ENCODE peak calls at places on chromosomes 7 and 10, in seven cellular contexts. S, Q, T, C, D, O and A are unnamed samples.

GRCh38 chr10:13706175-13706574 is 119.4 kb downstream of the PRPF18 start:
- DNase-seq in T (no peak), Q (no peak), D (no peak), S (no peak), C (no peak), O (no peak), A (no peak)

GRCh38 chr10:92110039-92110794 is 180.7 kb downstream of the CPEB3 start:
- DNase-seq in O (no peak), S (no peak), D (no peak), Q (peak), C (no peak), T (no peak), A (no peak)

GRCh38 chr7:159091480-159092475 is 52.9 kb downstream of the VIPR2 start:
- DNase-seq in Q (no peak), S (no peak), O (no peak), D (no peak), C (no peak), T (no peak), A (no peak)

GRCh38 chr10:93376372-93377296 is 105.5 kb downstream of the MYOF start:
- DNase-seq in O (peak), Q (peak), C (peak), T (peak), S (peak), D (peak), A (peak)

GRCh38 chr10:99280472-99280871 is 44.8 kb upstream of the HPSE2 start:
- DNase-seq in T (no peak), S (no peak), Q (peak), D (no peak), O (no peak), C (no peak), A (no peak)

GRCh38 chr7:31874631-31875374 is 187.8 kb downstream of the PPP1R17 start:
- DNase-seq in S (no peak), O (no peak), T (no peak), Q (no peak), C (no peak), D (no peak), A (no peak)

GRCh38 chr10:69220041-69220451 is at the start of gene HKDC1:
- DNase-seq in S (no peak), Q (no peak), O (peak), C (no peak), D (no peak), T (no peak), A (no peak)

GRCh38 chr10:117830832-117831231 is 215.9 kb downstream of the RAB11FIP2 start:
- DNase-seq in S (no peak), Q (no peak), T (no peak), D (no peak), O (no peak), C (no peak), A (peak)

GRCh38 chr7:157554393-157555238 is 217.8 kb downstream of the DNAJB6 start:
- DNase-seq in O (no peak), D (no peak), S (no peak), C (no peak), Q (no peak), T (no peak), A (no peak)

GRCh38 chr7:108071551-108071950 is 58.6 kb downstream of the LAMB4 start:
- DNase-seq in T (no peak), D (no peak), O (no peak), Q (no peak), S (no peak), C (no peak), A (no peak)

GRCh38 chr10:26627320-26627719 is 70.2 kb upstream of the PDSS1 start:
- DNase-seq in C (no peak), O (no peak), Q (peak), D (no peak), T (no peak), S (no peak), A (no peak)

GRCh38 chr7:36216063-36216684 is 63.1 kb downstream of the EEPD1 start:
- DNase-seq in S (no peak), O (no peak), T (no peak), C (no peak), D (no peak), Q (peak), A (no peak)

GRCh38 chr10:6494934-6495592 is 85.0 kb downstream of the PRKCQ start:
- DNase-seq in D (no peak), Q (no peak), O (no peak), C (no peak), S (peak), T (no peak), A (peak)

GRCh38 chr10:113071446-113071845 is 121.4 kb downstream of the TCF7L2 start:
- DNase-seq in C (no peak), Q (no peak), O (no peak), T (no peak), S (no peak), D (peak), A (no peak)

GRCh38 chr10:4355346-4355745 is 470.7 kb upstream of the AKR1E2 start:
- DNase-seq in D (no peak), Q (no peak), C (no peak), T (no peak), O (peak), S (no peak), A (no peak)

GRCh38 chr7:151695856-151696555 is 176.3 kb upstream of the RHEB start:
- DNase-seq in C (peak), O (no peak), T (no peak), D (no peak), Q (no peak), S (no peak), A (no peak)

GRCh38 chr10:34446046-34446445 is 369.1 kb downstream of the PARD3 start:
- DNase-seq in C (no peak), D (no peak), Q (no peak), O (peak), T (no peak), S (no peak), A (no peak)

GRCh38 chr7:81715984-81716588 is 53.8 kb downstream of the HGF start:
- DNase-seq in S (no peak), D (no peak), Q (peak), T (peak), C (peak), O (peak), A (no peak)

GRCh38 chr10:61923210-61924024 is 21.9 kb downstream of the ARID5B start:
- DNase-seq in S (no peak), D (no peak), T (no peak), Q (peak), O (no peak), C (no peak), A (no peak)

GRCh38 chr7:100087055-100087750 is 1.6 kb upstream of the COPS6 start:
- DNase-seq in D (no peak), C (peak), S (no peak), Q (peak), T (no peak), O (no peak), A (no peak)

GRCh38 chr10:77669892-77670291 is 32.3 kb upstream of the KCNMA1 start:
- DNase-seq in C (no peak), D (no peak), T (no peak), Q (peak), O (no peak), S (no peak), A (no peak)

GRCh38 chr10:97428572-97428981 is 2.6 kb downstream of the PGAM1 start:
- DNase-seq in C (no peak), S (no peak), O (no peak), T (no peak), Q (peak), D (no peak), A (no peak)

GRCh38 chr7:87448427-87448826 is 27.1 kb downstream of the ABCB4 start:
- DNase-seq in O (no peak), C (no peak), D (no peak), Q (no peak), S (no peak), T (no peak), A (no peak)

GRCh38 chr7:151837285-151838042 is 39.5 kb downstream of the PRKAG2 start:
- DNase-seq in O (no peak), D (no peak), S (no peak), C (no peak), Q (no peak), T (no peak), A (no peak)

GRCh38 chr7:105745681-105746330 is 130.6 kb downstream of the ATXN7L1 start:
- DNase-seq in O (no peak), Q (no peak), D (no peak), S (no peak), T (no peak), C (no peak), A (no peak)

GRCh38 chr7:22942191-22942590 is 71.7 kb downstream of the HYCC1 start:
- DNase-seq in C (no peak), T (no peak), D (no peak), Q (no peak), S (no peak), O (no peak), A (no peak)

GRCh38 chr10:2978111-2978510 is 89.2 kb upstream of the PFKP start:
- DNase-seq in O (peak), Q (peak), D (no peak), T (peak), S (no peak), C (peak), A (peak)

GRCh38 chr7:124009321-124009720 is 23.5 kb downstream of the TMEM229A start:
- DNase-seq in T (no peak), C (no peak), S (no peak), Q (no peak), D (no peak), O (no peak), A (no peak)

GRCh38 chr7:27194641-27195379 is 5.1 kb downstream of the HOXA13 start:
- DNase-seq in S (no peak), D (no peak), O (peak), Q (peak), C (no peak), T (no peak), A (no peak)

GRCh38 chr10:42986618-42987017 is 90.3 kb upstream of the RET start:
- DNase-seq in Q (peak), D (no peak), S (no peak), O (no peak), C (no peak), T (no peak), A (no peak)

GRCh38 chr10:116221053-116221452 is 52.0 kb downstream of the GFRA1 start:
- DNase-seq in T (no peak), S (no peak), O (no peak), Q (no peak), D (no peak), C (no peak), A (no peak)

GRCh38 chr7:109261781-109262180 is 692.1 kb downstream of the DNAJB9 start:
- DNase-seq in T (no peak), D (no peak), O (no peak), C (no peak), S (no peak), Q (no peak), A (no peak)

GRCh38 chr10:9302142-9302746 is 1247.8 kb downstream of the GATA3 start:
- DNase-seq in C (peak), D (no peak), T (no peak), Q (peak), S (no peak), O (peak), A (peak)

GRCh38 chr10:61970182-61971015 is 68.9 kb downstream of the ARID5B start:
- DNase-seq in C (no peak), D (no peak), S (no peak), T (no peak), Q (peak), O (no peak), A (no peak)

GRCh38 chr10:29681700-29682444 is 47.1 kb upstream of the SVIL start:
- DNase-seq in D (no peak), T (no peak), C (no peak), Q (no peak), O (no peak), S (peak), A (peak)

GRCh38 chr10:498760-499435 is 190.6 kb downstream of the DIP2C start:
- DNase-seq in C (no peak), S (no peak), D (no peak), T (no peak), Q (no peak), O (no peak), A (no peak)

GRCh38 chr10:35236739-35237138 is 99.6 kb upstream of the CCNY start:
- DNase-seq in D (no peak), Q (peak), C (no peak), S (no peak), T (no peak), O (peak), A (no peak)

GRCh38 chr10:84214612-84215235 is 10.6 kb downstream of the LRIT2 start:
- DNase-seq in D (no peak), Q (peak), T (no peak), O (peak), C (no peak), S (no peak), A (no peak)

GRCh38 chr10:4331150-4331549 is 494.9 kb upstream of the AKR1E2 start:
- DNase-seq in C (no peak), Q (peak), T (no peak), D (no peak), S (no peak), O (peak), A (no peak)